ENCODE peak calls at places on chromosomes 3 and 15, in six cellular contexts. W is HS-5, H is prostate gland, I is GM19239, Q is AG04450, X is neural progenitor cell. G is an unnamed sample.

GRCh38 chr3:118882353-118882947 is 152.2 kb downstream of the IGSF11 start:
- DNase-seq in W (peak; percentile 20), H (peak; percentile 68), I (peak; percentile 10), Q (peak; percentile 6), X (peak; percentile 79), G (peak; percentile 48)

GRCh38 chr3:172397716-172398405 is 50.4 kb downstream of the GHSR start:
- DNase-seq in W (no peak), H (no peak), I (no peak), Q (peak; percentile 46), X (no peak), G (no peak)

GRCh38 chr3:17850448-17850847 is 108.0 kb upstream of the TBC1D5 start:
- DNase-seq in W (no peak), H (no peak), I (no peak), Q (no peak), X (no peak), G (no peak)

GRCh38 chr3:29922990-29923746 is 642.3 kb downstream of the RBMS3 start:
- DNase-seq in W (peak; percentile 58), H (no peak), I (no peak), Q (peak; percentile 91), X (no peak), G (peak; percentile 54)

GRCh38 chr15:89735773-89736172 is 15.3 kb downstream of the MESP1 start:
- DNase-seq in W (no peak), H (no peak), I (no peak), Q (no peak), X (no peak), G (no peak)

GRCh38 chr15:78415284-78415683 is 22.7 kb upstream of the IREB2 start:
- DNase-seq in W (no peak), H (no peak), I (no peak), Q (no peak), X (peak; percentile 34), G (no peak)

GRCh38 chr15:85498471-85498870 is 118.1 kb downstream of the AKAP13 start:
- DNase-seq in W (no peak), H (no peak), I (no peak), Q (no peak), X (no peak), G (no peak)

GRCh38 chr3:23743141-23743784 is 62.5 kb upstream of the UBE2E1 start:
- DNase-seq in W (no peak), H (no peak), I (no peak), Q (no peak), X (peak; percentile 51), G (no peak)

GRCh38 chr3:78911394-78911793 is 856.4 kb downstream of the ROBO1 start:
- DNase-seq in W (no peak), H (no peak), I (no peak), Q (no peak), X (no peak), G (no peak)

GRCh38 chr15:85730001-85730820 is 64.5 kb downstream of the KLHL25 start:
- DNase-seq in W (peak; percentile 30), H (peak; percentile 66), I (no peak), Q (peak; percentile 37), X (peak; percentile 78), G (peak; percentile 53)

GRCh38 chr3:105448338-105448982 is 81.8 kb downstream of the ALCAM start:
- DNase-seq in W (no peak), H (no peak), I (no peak), Q (no peak), X (peak; percentile 30), G (no peak)

GRCh38 chr15:70160267-70160666 is 62.5 kb upstream of the TLE3 start:
- DNase-seq in W (no peak), H (no peak), I (no peak), Q (no peak), X (no peak), G (no peak)

GRCh38 chr15:37130356-37130755 is 30.0 kb upstream of the MEIS2 start:
- DNase-seq in W (no peak), H (no peak), I (no peak), Q (no peak), X (no peak), G (no peak)

GRCh38 chr3:40477671-40478070 is 749 bp downstream of the ZNF619 start:
- DNase-seq in W (no peak), H (no peak), I (no peak), Q (no peak), X (no peak), G (no peak)

GRCh38 chr3:107271787-107272387 is 105.4 kb upstream of the CCDC54 start:
- DNase-seq in W (peak; percentile 11), H (no peak), I (peak; percentile 6), Q (no peak), X (peak; percentile 36), G (peak; percentile 18)

GRCh38 chr15:49273734-49274318 is 103.8 kb downstream of the GALK2 start:
- DNase-seq in W (no peak), H (no peak), I (no peak), Q (no peak), X (no peak), G (no peak)

GRCh38 chr15:88375234-88375926 is 91.8 kb downstream of the MRPL46 start:
- DNase-seq in W (peak; percentile 34), H (no peak), I (no peak), Q (peak; percentile 13), X (peak; percentile 8), G (no peak)

GRCh38 chr15:63348392-63348791 is 33.3 kb downstream of the CA12 start:
- DNase-seq in W (no peak), H (peak; percentile 79), I (no peak), Q (no peak), X (no peak), G (no peak)

GRCh38 chr15:99137111-99137546 is 32.2 kb downstream of the SYNM start:
- DNase-seq in W (no peak), H (no peak), I (no peak), Q (no peak), X (no peak), G (no peak)

GRCh38 chr3:177197041-177197933 is at the start of gene TBL1XR1:
- DNase-seq in W (no peak), H (peak; percentile 91), I (peak; percentile 97), Q (peak; percentile 83), X (peak; percentile 95), G (peak; percentile 85)

GRCh38 chr3:124834723-124835718 is 52.1 kb downstream of the ITGB5 start:
- DNase-seq in W (no peak), H (peak; percentile 77), I (peak; percentile 65), Q (peak; percentile 96), X (peak; percentile 62), G (peak; percentile 99)

GRCh38 chr15:74422723-74423442 is 10.9 kb downstream of the SEMA7A start:
- DNase-seq in W (peak; percentile 92), H (no peak), I (no peak), Q (no peak), X (peak; percentile 55), G (peak; percentile 82)

GRCh38 chr3:121483290-121483689 is 62.5 kb downstream of the POLQ start:
- DNase-seq in W (peak; percentile 45), H (no peak), I (no peak), Q (no peak), X (no peak), G (no peak)

GRCh38 chr15:42072141-42072685 is 22.1 kb downstream of the PLA2G4D start:
- DNase-seq in W (no peak), H (no peak), I (no peak), Q (no peak), X (no peak), G (no peak)

GRCh38 chr3:145125307-145125706 is 1035.7 kb downstream of the PLOD2 start:
- DNase-seq in W (peak; percentile 13), H (no peak), I (no peak), Q (no peak), X (no peak), G (no peak)

GRCh38 chr15:87733005-87733404 is 523.5 kb downstream of the NTRK3 start:
- DNase-seq in W (no peak), H (no peak), I (no peak), Q (no peak), X (no peak), G (no peak)

GRCh38 chr3:185757176-185757575 is 67.7 kb downstream of the IGF2BP2 start:
- DNase-seq in W (no peak), H (no peak), I (no peak), Q (no peak), X (no peak), G (no peak)

GRCh38 chr15:90037961-90038633 is 37.0 kb downstream of the ZNF710 start:
- DNase-seq in W (no peak), H (no peak), I (peak; percentile 59), Q (no peak), X (no peak), G (peak; percentile 52)

GRCh38 chr3:48268381-48268935 is 27.6 kb downstream of the ZNF589 start:
- DNase-seq in W (no peak), H (peak; percentile 76), I (no peak), Q (no peak), X (no peak), G (no peak)

GRCh38 chr15:88649286-88649733 is 10.5 kb downstream of the ISG20 start:
- DNase-seq in W (peak; percentile 78), H (no peak), I (no peak), Q (peak; percentile 95), X (no peak), G (peak; percentile 41)

GRCh38 chr15:35769656-35770055 is 223.7 kb upstream of the DPH6 start:
- DNase-seq in W (no peak), H (no peak), I (no peak), Q (no peak), X (no peak), G (no peak)

G was measured in HepG2.